ENCODE peak calls at places on chromosomes 5 and 9, in four cellular contexts. One of them, this sample, is unnamed.

GRCh38 chr9:129626944-129627297 is 958 bp downstream of the NTMT1 start:
- DNase-seq in PC-3: peak; percentile 37
- DNase-seq in fibroblast of lung: peak; percentile 33
- DNase-seq in choroid plexus epithelial cell: peak; percentile 88
- DNase-seq in this sample: no peak

GRCh38 chr5:172509405-172509781 is 55.1 kb upstream of the SH3PXD2B start:
- DNase-seq in PC-3: no peak
- DNase-seq in choroid plexus epithelial cell: no peak
- DNase-seq in fibroblast of lung: no peak
- DNase-seq in this sample: no peak

GRCh38 chr5:59586811-59587340 is 306.6 kb downstream of the PDE4D start:
- DNase-seq in choroid plexus epithelial cell: no peak
- DNase-seq in PC-3: no peak
- DNase-seq in fibroblast of lung: no peak
- DNase-seq in this sample: no peak

GRCh38 chr5:107646418-107646817 is 24.3 kb downstream of the EFNA5 start:
- DNase-seq in choroid plexus epithelial cell: peak; percentile 32
- DNase-seq in fibroblast of lung: no peak
- DNase-seq in PC-3: no peak
- DNase-seq in this sample: no peak

GRCh38 chr5:102857090-102857818 is 102.1 kb downstream of the PAM start:
- DNase-seq in PC-3: peak; percentile 30
- DNase-seq in fibroblast of lung: peak; percentile 40
- DNase-seq in choroid plexus epithelial cell: no peak
- DNase-seq in this sample: no peak

GRCh38 chr5:98307811-98308210 is 465.7 kb upstream of the RGMB start:
- DNase-seq in PC-3: peak; percentile 95
- DNase-seq in fibroblast of lung: peak; percentile 66
- DNase-seq in choroid plexus epithelial cell: peak; percentile 60
- DNase-seq in this sample: no peak

GRCh38 chr9:130689937-130690700 is 3.5 kb upstream of the EXOSC2 start:
- DNase-seq in fibroblast of lung: peak; percentile 99
- DNase-seq in choroid plexus epithelial cell: peak; percentile 98
- DNase-seq in PC-3: peak; percentile 95
- DNase-seq in this sample: no peak

GRCh38 chr5:57825026-57825683 is 342.5 kb upstream of the ACTBL2 start:
- DNase-seq in choroid plexus epithelial cell: peak; percentile 70
- DNase-seq in PC-3: peak; percentile 93
- DNase-seq in fibroblast of lung: peak; percentile 62
- DNase-seq in this sample: peak; percentile 97

GRCh38 chr9:88809371-88809770 is 181.9 kb upstream of the S1PR3 start:
- DNase-seq in choroid plexus epithelial cell: peak; percentile 43
- DNase-seq in PC-3: no peak
- DNase-seq in fibroblast of lung: peak; percentile 73
- DNase-seq in this sample: no peak

GRCh38 chr5:111756701-111757581 is at the start of gene NREP:
- DNase-seq in fibroblast of lung: peak; percentile 97
- DNase-seq in PC-3: peak; percentile 90
- DNase-seq in choroid plexus epithelial cell: peak; percentile 97
- DNase-seq in this sample: peak; percentile 91

GRCh38 chr5:111755264-111755941 is 1.6 kb downstream of the NREP start:
- DNase-seq in choroid plexus epithelial cell: no peak
- DNase-seq in fibroblast of lung: no peak
- DNase-seq in PC-3: no peak
- DNase-seq in this sample: no peak

GRCh38 chr5:111755942-111756353 is 1.0 kb downstream of the NREP start:
- DNase-seq in PC-3: peak; percentile 12
- DNase-seq in fibroblast of lung: peak; percentile 64
- DNase-seq in choroid plexus epithelial cell: peak; percentile 67
- DNase-seq in this sample: no peak

GRCh38 chr5:111758284-111758628 is 1.3 kb upstream of the NREP start:
- DNase-seq in choroid plexus epithelial cell: no peak
- DNase-seq in fibroblast of lung: no peak
- DNase-seq in PC-3: no peak
- DNase-seq in this sample: no peak

DNA sequence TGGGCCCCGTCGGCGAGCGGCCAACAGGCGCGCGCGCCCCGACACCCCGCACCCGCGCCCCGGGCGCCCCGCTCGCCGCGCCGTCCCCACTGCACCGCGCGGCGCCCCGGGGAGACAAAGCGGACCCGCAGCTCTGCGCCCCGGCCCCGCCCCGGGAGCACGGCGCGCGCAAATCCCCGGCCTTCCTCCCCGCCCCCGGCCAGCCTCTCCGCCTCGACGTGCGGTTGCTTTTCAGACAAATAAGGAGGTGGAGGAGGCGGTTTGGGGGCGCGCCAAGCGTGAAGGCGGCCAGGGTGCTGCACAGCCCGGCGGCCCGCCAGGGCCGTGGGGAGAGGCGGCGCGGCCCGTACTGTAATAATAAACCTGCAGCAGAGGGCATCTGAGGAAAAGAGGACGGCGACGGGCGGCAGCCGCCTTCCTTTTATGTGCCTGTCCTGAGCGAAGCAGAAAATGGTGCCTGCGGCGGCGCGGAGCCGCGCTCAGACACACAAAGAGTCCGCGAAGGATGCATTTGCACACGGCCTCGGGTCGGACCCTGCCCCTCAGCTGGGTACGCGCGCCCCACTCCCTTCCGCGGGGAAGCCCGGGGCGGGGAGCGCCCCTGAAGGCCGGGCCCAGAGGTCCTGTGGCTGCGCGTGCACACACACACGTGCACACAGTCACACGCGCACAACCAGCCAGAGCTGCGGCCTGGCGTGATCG is 739 bp upstream of the NREP start:
- DNase-seq in fibroblast of lung: peak; percentile 97
- DNase-seq in PC-3: peak; percentile 88
- DNase-seq in choroid plexus epithelial cell: peak; percentile 94
- DNase-seq in this sample: no peak
- TF ChIP-seq CTCF in fibroblast of lung: no peak
- TF ChIP-seq CTCF in PC-3: no peak
- TF ChIP-seq CTCF in choroid plexus epithelial cell: no peak
- TF ChIP-seq CTCF in this sample: no peak

DNA sequence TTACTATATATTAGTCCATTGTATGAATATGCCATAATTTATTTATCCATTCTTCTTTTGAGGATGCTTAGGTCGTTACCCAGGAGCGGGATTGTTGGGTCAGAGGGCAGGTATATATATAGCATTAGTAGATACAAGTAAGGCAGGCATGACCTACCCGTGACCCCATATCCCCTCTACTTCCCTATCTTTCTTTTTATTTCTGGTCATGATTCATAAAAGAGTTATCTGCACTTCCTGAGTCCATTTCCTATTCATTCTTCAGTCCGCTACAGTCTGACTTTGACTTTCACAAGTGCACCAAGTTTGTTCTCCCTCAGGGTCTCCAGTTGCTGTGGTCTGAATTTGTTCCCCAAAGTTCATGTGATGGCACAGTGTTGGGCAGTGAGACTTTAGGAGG is 6.9 kb downstream of the RHOBTB3 start:
- DNase-seq in choroid plexus epithelial cell: no peak
- DNase-seq in PC-3: no peak
- DNase-seq in fibroblast of lung: no peak
- DNase-seq in this sample: no peak
- H3K4me3 ChIP-seq in choroid plexus epithelial cell: no peak overlapping the region
- H3K4me3 ChIP-seq in PC-3: no peak overlapping the region
- H3K4me3 ChIP-seq in fibroblast of lung: no peak overlapping the region
- H3K4me3 ChIP-seq in this sample: no peak overlapping the region

DNA sequence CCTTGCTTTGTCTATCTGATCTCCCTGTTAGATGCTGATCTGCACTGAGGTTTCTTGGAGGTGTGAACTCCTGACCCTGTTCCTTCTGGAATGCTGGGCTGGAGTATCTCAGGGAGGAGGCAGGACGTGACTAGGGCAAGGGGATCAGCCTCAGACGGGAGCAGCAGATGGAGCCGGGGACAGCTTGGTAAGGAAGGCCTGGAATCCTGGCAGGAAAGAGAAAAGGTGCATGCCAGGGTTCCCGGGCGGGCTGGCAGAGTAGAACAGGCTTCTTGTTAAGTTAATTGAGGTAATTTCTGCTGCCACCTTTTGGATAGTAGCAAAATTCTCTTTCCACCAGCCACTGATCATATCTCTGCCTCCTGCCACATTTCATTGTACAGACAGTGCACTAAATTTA is 180.9 kb downstream of the ZNF462 start:
- DNase-seq in PC-3: no peak
- DNase-seq in fibroblast of lung: no peak
- DNase-seq in choroid plexus epithelial cell: peak; percentile 20
- DNase-seq in this sample: no peak
- TF ChIP-seq CTCF in PC-3: no peak
- TF ChIP-seq CTCF in fibroblast of lung: no peak
- TF ChIP-seq CTCF in choroid plexus epithelial cell: peak; percentile 7
- TF ChIP-seq CTCF in this sample: no peak

GRCh38 chr9:136013116-136013515 is 51.9 kb upstream of the UBAC1 start:
- DNase-seq in choroid plexus epithelial cell: no peak
- DNase-seq in fibroblast of lung: no peak
- DNase-seq in PC-3: no peak
- DNase-seq in this sample: no peak
- H3K4me3 ChIP-seq in choroid plexus epithelial cell: no peak overlapping the region
- H3K4me3 ChIP-seq in fibroblast of lung: no peak overlapping the region
- H3K4me3 ChIP-seq in PC-3: no peak overlapping the region
- H3K4me3 ChIP-seq in this sample: no peak overlapping the region

GRCh38 chr9:21993007-21993406 is 1.2 kb downstream of the CDKN2A start:
- DNase-seq in PC-3: no peak
- DNase-seq in fibroblast of lung: no peak
- DNase-seq in choroid plexus epithelial cell: no peak
- DNase-seq in this sample: no peak

GRCh38 chr9:21994996-21995651 is 533 bp downstream of the CDKN2B-AS1 start:
- DNase-seq in PC-3: peak; percentile 63
- DNase-seq in fibroblast of lung: peak; percentile 68
- DNase-seq in choroid plexus epithelial cell: peak; percentile 76
- DNase-seq in this sample: no peak

GRCh38 chr9:21995652-21996275 is 1.2 kb downstream of the CDKN2B-AS1 start:
- DNase-seq in fibroblast of lung: peak; percentile 63
- DNase-seq in PC-3: peak; percentile 24
- DNase-seq in choroid plexus epithelial cell: peak; percentile 74
- DNase-seq in this sample: no peak

GRCh38 chr9:21993893-21994525 is at the start of gene CDKN2A:
- DNase-seq in fibroblast of lung: no peak
- DNase-seq in PC-3: peak; percentile 39
- DNase-seq in choroid plexus epithelial cell: peak; percentile 60
- DNase-seq in this sample: no peak

GRCh38 chr9:21994526-21994995 is at the start of gene CDKN2B-AS1:
- DNase-seq in PC-3: peak; percentile 78
- DNase-seq in fibroblast of lung: peak; percentile 58
- DNase-seq in choroid plexus epithelial cell: peak; percentile 83
- DNase-seq in this sample: no peak
- TF ChIP-seq CTCF in PC-3: peak; percentile 22
- TF ChIP-seq CTCF in fibroblast of lung: no peak
- TF ChIP-seq CTCF in choroid plexus epithelial cell: no peak
- TF ChIP-seq CTCF in this sample: peak; percentile 16

GRCh38 chr5:179816401-179817070 is 4.2 kb upstream of the SQSTM1 start:
- DNase-seq in fibroblast of lung: no peak
- DNase-seq in PC-3: no peak
- DNase-seq in choroid plexus epithelial cell: no peak
- DNase-seq in this sample: no peak
- H3K4me3 ChIP-seq in fibroblast of lung: no peak overlapping the region
- H3K4me3 ChIP-seq in PC-3: no peak overlapping the region
- H3K4me3 ChIP-seq in choroid plexus epithelial cell: peak overlapping the region; percentile 53
- H3K4me3 ChIP-seq in this sample: peak overlapping the region; percentile 41

DNA sequence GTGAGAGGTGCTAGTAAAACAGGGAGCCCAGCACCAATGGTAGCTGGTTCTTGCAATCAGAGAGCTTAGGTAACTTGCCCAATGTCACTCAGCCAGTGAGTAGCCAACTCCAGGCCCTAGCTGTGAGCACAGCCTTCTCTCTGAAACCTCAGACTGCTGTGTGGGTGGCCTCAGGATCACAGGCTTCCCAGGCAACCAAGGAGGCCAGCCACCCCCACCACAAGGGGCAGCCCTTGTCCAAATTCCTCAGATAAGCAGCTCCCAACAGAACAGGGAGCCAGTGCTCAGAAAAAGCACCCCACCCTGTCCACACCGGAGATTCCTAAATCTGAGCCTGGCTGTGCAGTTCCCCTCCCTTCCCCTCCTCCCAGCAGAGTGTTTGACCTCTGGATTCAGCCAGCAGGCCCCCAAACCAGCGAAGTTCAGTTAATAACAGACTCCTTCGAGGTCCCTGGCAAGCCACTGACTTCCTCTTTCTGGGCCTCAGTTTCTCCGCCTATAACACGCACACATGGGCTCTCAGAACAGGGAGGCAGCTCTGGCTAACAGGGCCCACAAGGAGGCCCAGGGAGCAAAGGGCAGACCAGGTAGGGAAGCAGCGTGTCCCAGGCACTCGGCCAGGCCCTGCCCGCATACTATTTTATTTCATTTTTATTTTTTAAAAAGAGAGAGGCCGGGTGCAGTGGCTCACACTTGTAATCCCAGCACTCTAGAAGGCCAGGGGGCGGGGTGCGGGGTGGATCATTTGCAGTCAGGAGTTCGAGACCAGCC is 2.7 kb downstream of the EEIG1 start:
- DNase-seq in fibroblast of lung: peak; percentile 83
- DNase-seq in choroid plexus epithelial cell: peak; percentile 93
- DNase-seq in PC-3: peak; percentile 36
- DNase-seq in this sample: no peak
- TF ChIP-seq CTCF in fibroblast of lung: no peak
- TF ChIP-seq CTCF in choroid plexus epithelial cell: peak; percentile 11
- TF ChIP-seq CTCF in PC-3: peak; percentile 7
- TF ChIP-seq CTCF in this sample: peak; percentile 4

GRCh38 chr5:143025376-143025775 is 255.2 kb downstream of the ARHGAP26 start:
- DNase-seq in choroid plexus epithelial cell: no peak
- DNase-seq in PC-3: no peak
- DNase-seq in fibroblast of lung: no peak
- DNase-seq in this sample: no peak

GRCh38 chr5:143024227-143024920 is 254.2 kb downstream of the ARHGAP26 start:
- DNase-seq in fibroblast of lung: no peak
- DNase-seq in choroid plexus epithelial cell: no peak
- DNase-seq in PC-3: no peak
- DNase-seq in this sample: no peak

GRCh38 chr5:143021595-143021994 is 251.4 kb downstream of the ARHGAP26 start:
- DNase-seq in fibroblast of lung: no peak
- DNase-seq in PC-3: no peak
- DNase-seq in choroid plexus epithelial cell: no peak
- DNase-seq in this sample: no peak

GRCh38 chr5:143025971-143026370 is 255.8 kb downstream of the ARHGAP26 start:
- DNase-seq in choroid plexus epithelial cell: no peak
- DNase-seq in PC-3: peak; percentile 31
- DNase-seq in fibroblast of lung: no peak
- DNase-seq in this sample: no peak

GRCh38 chr5:143023447-143024096 is 253.4 kb downstream of the ARHGAP26 start:
- DNase-seq in fibroblast of lung: peak; percentile 79
- DNase-seq in choroid plexus epithelial cell: peak; percentile 48
- DNase-seq in PC-3: no peak
- DNase-seq in this sample: no peak
- H3K4me3 ChIP-seq in fibroblast of lung: no peak overlapping the region
- H3K4me3 ChIP-seq in choroid plexus epithelial cell: no peak overlapping the region
- H3K4me3 ChIP-seq in PC-3: no peak overlapping the region
- H3K4me3 ChIP-seq in this sample: no peak overlapping the region

GRCh38 chr5:142012792-142013388 is at the start of gene GNPDA1:
- DNase-seq in choroid plexus epithelial cell: peak; percentile 76
- DNase-seq in fibroblast of lung: peak; percentile 67
- DNase-seq in PC-3: peak; percentile 77
- DNase-seq in this sample: no peak
- TF ChIP-seq CTCF in choroid plexus epithelial cell: no peak
- TF ChIP-seq CTCF in fibroblast of lung: no peak
- TF ChIP-seq CTCF in PC-3: no peak
- TF ChIP-seq CTCF in this sample: no peak